ENCODE peak calls at places on chromosome 18, in four cellular contexts. B is neuronal stem cell, K is H9, J is mesendoderm. Y is an unnamed sample.

GRCh38 chr18:56312554-56312953 is 325.8 kb downstream of the TXNL1 start:
- DNase-seq in B (no peak), K (no peak), J (no peak), Y (peak)

GRCh38 chr18:65091737-65092329 is 659.0 kb upstream of the CDH7 start:
- DNase-seq in B (peak), K (peak), J (peak), Y (peak)

GRCh38 chr18:74006160-74006559 is 141.5 kb downstream of the FBXO15 start:
- DNase-seq in B (no peak), K (no peak), J (no peak), Y (no peak)

GRCh38 chr18:49565656-49566055 is 3.8 kb downstream of the LIPG start:
- DNase-seq in B (no peak), K (no peak), J (no peak), Y (peak)

GRCh38 chr18:31302991-31303390 is 15.0 kb upstream of the DSG1 start:
- DNase-seq in B (no peak), K (no peak), J (no peak), Y (peak)

GRCh38 chr18:22176622-22177495 is 7.5 kb downstream of the GATA6 start:
- DNase-seq in B (no peak), K (peak), J (no peak), Y (no peak)

GRCh38 chr18:48326901-48327675 is 82.1 kb downstream of the ZBTB7C start:
- DNase-seq in B (no peak), K (no peak), J (no peak), Y (peak)

GRCh38 chr18:79951545-79952456 is at the start of gene SLC66A2:
- DNase-seq in B (peak), K (peak), J (peak), Y (peak)

GRCh38 chr18:50038448-50038847 is 156.5 kb downstream of the MYO5B start:
- DNase-seq in B (no peak), K (no peak), J (no peak), Y (no peak)

GRCh38 chr18:49949991-49950395 is 136.7 kb upstream of the ACAA2 start:
- DNase-seq in B (no peak), K (no peak), J (no peak), Y (no peak)

GRCh38 chr18:37502036-37502435 is 63.6 kb downstream of the CELF4 start:
- DNase-seq in B (no peak), K (no peak), J (no peak), Y (no peak)

GRCh38 chr18:31722369-31722957 is 38.1 kb upstream of the B4GALT6 start:
- DNase-seq in B (peak), K (peak), J (peak), Y (peak)

DNA sequence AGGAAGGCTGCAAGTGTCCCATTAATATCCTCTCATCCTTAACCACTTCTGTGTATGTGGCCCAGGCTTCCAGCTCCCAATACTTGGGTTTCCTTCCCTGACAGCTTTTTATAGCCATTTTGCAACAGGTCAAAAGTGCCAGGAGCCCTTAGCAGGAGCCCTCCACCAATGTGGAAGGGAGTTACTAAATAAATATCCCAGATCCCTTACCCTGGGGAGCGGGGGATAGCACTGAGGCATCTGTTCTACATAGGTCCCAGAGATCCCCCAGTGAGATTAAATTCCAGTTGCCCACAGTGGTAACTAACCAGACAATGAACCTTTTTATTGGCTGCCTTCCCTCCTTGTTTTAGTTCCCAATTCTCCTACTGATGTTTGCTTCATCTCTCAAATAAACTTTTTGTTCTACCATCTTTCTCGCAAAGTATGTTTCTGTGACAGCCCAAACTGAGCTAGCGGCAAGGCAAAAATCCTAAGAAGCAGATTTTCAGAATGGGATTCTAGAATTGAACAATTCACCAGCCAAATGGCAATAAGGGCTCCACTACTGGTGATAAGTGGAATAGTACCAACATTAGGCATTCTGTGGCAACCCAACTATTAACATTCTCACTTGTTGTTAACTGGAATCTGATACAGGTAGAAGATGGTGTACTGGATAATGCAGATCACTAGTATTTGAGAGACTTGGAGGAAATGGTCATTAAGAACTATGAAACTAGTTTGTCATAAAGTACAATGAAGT is 83.9 kb upstream of the MAPRE2 start:
- DNase-seq in B (no peak), K (no peak), J (peak), Y (no peak)
- H2BK5ac ChIP-seq in B (no peak), K (no peak), J (no peak), Y (no peak)

DNA sequence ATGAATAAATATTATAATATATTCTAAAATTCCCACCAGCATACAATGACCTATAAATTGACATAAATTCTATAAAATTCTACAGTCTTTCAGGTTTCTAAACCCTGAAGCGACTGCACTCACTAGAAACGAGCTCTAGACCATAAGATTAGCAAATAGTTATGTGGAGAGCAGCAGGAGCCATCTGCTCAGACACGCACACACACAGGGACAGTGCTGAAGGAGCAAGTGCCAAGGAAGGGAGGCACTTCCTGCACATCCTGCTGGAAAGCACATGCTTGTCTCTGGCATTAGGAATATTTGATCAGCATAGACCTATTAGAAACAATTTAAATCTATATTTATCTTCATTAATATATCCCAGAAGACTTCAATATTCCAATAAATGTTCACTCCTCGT is 713.9 kb upstream of the CDH2 start:
- DNase-seq in B (no peak), K (no peak), J (no peak), Y (no peak)
- H2BK5ac ChIP-seq in B (no peak), K (no peak), J (no peak), Y (no peak)

GRCh38 chr18:3663870-3664512 is 214.0 kb downstream of the TGIF1 start:
- DNase-seq in B (no peak), K (no peak), J (no peak), Y (no peak)
- H2BK5ac ChIP-seq in B (no peak), K (no peak), J (no peak), Y (no peak)

GRCh38 chr18:58590231-58590630 is 38.7 kb downstream of the ALPK2 start:
- DNase-seq in B (no peak), K (no peak), J (peak), Y (peak)

GRCh38 chr18:58591286-58591685 is 37.6 kb downstream of the ALPK2 start:
- DNase-seq in B (no peak), K (no peak), J (no peak), Y (no peak)

GRCh38 chr18:58592223-58593214 is 36.4 kb downstream of the ALPK2 start:
- DNase-seq in B (no peak), K (no peak), J (no peak), Y (no peak)

GRCh38 chr18:58593930-58594329 is 35.0 kb downstream of the ALPK2 start:
- DNase-seq in B (no peak), K (no peak), J (no peak), Y (peak)

DNA sequence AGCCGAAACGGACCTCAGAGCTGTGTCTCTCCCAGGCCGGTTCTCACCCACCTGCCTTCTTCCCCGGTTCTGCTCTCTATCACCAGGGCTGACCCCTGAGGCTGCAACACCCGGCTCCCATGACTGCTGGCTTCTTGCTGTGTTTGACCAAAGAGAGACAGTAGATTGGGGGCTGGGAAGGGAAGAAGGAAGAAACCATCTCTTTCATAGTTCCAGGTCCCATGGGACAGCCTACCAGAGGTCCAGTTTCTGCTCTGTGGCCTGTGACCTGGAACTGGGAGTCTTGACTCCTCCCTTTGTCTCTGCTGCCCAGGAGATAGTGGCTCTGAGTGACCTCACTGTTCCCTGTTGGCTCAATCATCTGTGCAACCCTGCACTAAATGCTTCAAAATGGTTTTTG is 38.1 kb downstream of the ALPK2 start:
- DNase-seq in B (no peak), K (no peak), J (no peak), Y (no peak)
- H2BK5ac ChIP-seq in B (no peak), K (no peak), J (no peak), Y (peak)

GRCh38 chr18:28692337-28692736 is 515.4 kb upstream of the CDH2 start:
- DNase-seq in B (no peak), K (no peak), J (no peak), Y (no peak)
- H2BK5ac ChIP-seq in B (no peak), K (no peak), J (no peak), Y (no peak)

DNA sequence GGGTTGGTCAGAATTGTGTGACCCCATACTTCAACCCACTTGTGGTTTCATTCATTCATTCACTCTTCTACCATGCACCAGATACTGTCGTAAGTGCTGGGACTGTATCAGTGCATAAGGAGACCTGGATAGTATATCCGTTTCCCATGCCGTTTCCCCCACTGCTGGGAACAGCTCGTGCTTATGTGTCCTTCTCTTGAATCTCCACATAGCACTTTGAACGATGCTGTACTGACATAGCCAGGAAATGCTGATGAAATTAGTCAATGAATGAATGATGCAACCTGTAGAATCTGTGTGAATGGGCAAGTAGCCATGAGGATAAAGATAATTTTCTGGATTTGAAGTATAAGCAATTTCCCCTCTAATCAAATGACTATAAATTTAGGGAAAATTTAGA is 276.1 kb downstream of the BCL2 start:
- DNase-seq in B (no peak), K (no peak), J (no peak), Y (peak)
- H2BK5ac ChIP-seq in B (no peak), K (no peak), J (no peak), Y (no peak)

DNA sequence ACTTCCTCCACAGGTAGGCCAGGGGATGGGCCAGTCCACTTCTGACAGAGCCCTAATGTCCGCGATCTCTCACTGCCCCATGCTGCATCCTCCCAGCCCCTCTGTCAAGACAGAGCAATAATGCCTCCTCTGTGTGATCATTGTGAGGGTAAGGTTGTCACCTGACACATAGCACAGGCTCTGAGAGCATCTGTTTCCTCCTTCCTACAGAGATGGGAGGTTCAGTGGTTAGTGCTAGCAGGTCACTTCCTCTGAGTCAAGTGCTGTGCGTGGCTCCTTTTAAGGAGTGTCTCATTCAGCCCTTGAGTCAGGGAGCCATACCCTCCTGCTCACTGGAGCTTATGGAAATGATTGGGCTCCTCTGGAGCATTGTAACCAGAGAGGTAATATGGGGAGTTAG is 188.8 kb downstream of the GALNT1 start:
- DNase-seq in B (no peak), K (no peak), J (no peak), Y (no peak)
- H2BK5ac ChIP-seq in B (no peak), K (no peak), J (no peak), Y (no peak)

DNA sequence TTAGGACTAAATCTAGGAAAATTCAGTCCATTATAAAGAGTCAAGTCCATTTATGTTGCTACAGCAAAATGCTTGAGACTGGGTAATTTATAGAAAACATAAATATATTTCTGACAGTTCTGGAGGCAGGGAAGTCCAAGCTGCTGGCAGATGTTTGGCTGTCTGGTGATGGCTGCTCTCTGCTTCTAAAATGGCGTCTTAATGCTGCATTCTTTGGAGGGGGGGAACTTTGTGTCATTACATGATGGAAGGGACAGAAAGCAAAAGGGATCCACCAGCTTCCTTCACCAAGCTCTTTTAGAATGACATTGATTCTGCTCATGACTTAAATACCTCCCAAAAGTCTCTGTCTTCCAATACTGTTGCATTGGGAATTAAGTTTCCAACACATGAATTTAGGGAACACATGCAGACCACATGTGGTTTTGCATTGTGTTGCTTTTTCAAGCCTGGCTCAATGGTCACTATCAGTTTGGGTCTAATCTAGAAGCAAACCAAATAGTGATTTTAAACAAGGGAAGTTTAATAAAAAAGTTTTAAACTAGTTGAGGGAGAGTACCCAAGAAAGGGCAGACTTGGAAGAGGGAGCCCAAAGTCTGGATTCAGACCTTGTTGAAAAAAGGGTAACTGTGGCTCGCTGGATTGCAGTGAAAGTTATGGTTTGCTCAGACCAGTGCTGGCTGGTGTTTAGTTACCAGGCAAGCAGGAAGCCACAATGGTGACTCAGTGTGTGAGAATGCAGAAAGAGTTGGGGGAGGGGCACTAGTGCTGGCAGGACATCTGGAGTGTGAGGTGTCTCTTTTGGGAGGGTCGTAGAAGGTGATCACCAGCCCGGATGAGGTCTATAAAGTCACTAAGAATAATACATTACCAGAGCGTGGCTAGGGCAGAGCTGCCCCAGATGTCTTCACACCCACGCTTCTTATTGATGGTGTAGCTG is 30.8 kb downstream of the C18orf54 start:
- DNase-seq in B (no peak), K (peak), J (peak), Y (peak)
- H2BK5ac ChIP-seq in B (no peak), K (peak), J (peak), Y (peak)

DNA sequence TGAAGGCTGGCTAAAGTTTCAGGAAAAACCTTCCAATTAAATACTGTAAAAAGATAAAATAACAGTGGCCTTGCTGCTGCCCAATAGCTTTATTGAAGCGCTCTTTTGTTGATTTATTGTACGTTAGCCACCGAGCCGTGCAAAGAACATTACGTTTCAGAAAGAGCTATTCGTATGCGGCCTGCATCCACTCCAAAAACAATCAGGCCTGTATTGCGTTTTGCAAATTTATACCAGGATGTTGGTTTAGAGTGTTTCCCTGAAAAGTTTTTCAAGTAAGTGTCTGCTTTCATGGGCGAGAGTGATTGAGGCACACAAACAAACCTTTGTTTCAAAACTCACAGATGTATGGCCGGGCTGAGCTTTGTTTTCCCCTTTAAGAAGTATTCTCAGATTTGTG is 257.2 kb upstream of the SALL3 start:
- DNase-seq in B (no peak), K (no peak), J (no peak), Y (no peak)
- H2BK5ac ChIP-seq in B (no peak), K (no peak), J (no peak), Y (no peak)

DNA sequence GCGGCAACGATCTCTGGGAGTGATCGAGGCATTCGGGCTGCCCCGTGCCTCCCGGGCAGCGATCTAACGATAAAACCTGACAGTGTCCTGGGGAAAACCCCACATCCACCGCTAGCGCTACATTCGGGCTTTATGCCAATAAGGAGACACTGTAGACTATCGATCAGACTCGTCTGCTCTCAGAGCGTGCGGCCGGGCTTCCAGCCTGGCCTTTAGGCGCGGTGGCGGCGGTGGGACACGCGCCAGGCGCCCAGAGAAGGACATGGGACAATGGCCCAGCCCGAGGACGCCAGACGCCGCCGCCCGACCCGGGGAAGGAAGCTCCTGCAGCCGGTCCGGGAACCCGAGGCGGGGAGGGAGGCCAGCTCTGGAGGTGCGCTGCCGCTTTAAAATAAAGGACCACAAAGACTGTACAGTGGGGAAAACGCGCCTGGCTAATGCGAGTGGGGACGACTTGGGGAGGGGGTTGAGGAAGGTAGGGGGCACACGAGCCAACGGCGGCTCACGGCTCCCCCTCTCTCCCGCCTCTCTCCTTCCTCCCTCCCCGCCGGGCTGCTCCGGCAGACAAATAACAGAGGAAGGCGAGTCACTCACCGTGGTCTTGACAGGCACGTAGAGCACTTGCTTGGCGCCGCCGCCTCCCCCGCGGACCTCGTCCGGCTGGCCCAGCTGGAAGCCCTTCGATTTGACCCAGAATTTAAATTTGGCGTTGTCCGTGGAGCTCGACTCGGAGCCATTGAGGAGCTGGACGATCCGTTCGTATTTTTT is 2.1 kb downstream of the NOL4 start:
- DNase-seq in B (no peak), K (peak), J (peak), Y (no peak)
- H2BK5ac ChIP-seq in B (peak), K (no peak), J (no peak), Y (no peak)

Y was measured in IMR-90.